ENCODE peak calls at places on chromosomes 5 and 9, in seven cellular contexts. T is hepatocyte, M is astrocyte of the spinal cord, X is RWPE2, H is kidney epithelial cell, Y is fibroblast of mammary gland, J is cardiac muscle cell. A is an unnamed sample.
A peak's percentile ranks its signal among the peaks of the same experiment; 100 is the strongest.

GRCh38 chr5:930853-931252 is 38.2 kb downstream of the TRIP13 start:
- DNase-seq in T (peak; percentile 36), M (no peak), X (peak; percentile 20), H (no peak), Y (no peak), J (no peak), A (peak; percentile 91)

GRCh38 chr9:33686942-33687341 is 108.4 kb upstream of the PRSS3 start:
- DNase-seq in T (no peak), M (no peak), X (no peak), H (no peak), Y (no peak), J (no peak), A (no peak)

GRCh38 chr9:129716091-129716490 is 36.8 kb downstream of the PTGES start:
- DNase-seq in T (no peak), M (no peak), X (no peak), H (no peak), Y (no peak), J (no peak), A (no peak)

GRCh38 chr5:125336401-125336800 is 590.0 kb upstream of the ZNF608 start:
- DNase-seq in T (no peak), M (no peak), X (no peak), H (no peak), Y (no peak), J (peak; percentile 32), A (no peak)

GRCh38 chr9:113187935-113188595 is 33.0 kb downstream of the FKBP15 start:
- DNase-seq in T (peak; percentile 28), M (peak; percentile 79), X (peak; percentile 66), H (peak; percentile 72), Y (peak; percentile 95), J (peak; percentile 94), A (peak; percentile 65)

GRCh38 chr5:50550274-50550673 is 109.2 kb upstream of the EMB start:
- DNase-seq in T (no peak), M (no peak), X (no peak), H (no peak), Y (no peak), J (no peak), A (no peak)

GRCh38 chr9:104074876-104075275 is 19.2 kb upstream of the SMC2 start:
- DNase-seq in T (peak; percentile 12), M (peak; percentile 78), X (no peak), H (peak; percentile 44), Y (peak; percentile 76), J (peak; percentile 88), A (peak; percentile 44)

GRCh38 chr9:15936316-15936869 is 383.6 kb downstream of the CCDC171 start:
- DNase-seq in T (no peak), M (peak; percentile 74), X (no peak), H (no peak), Y (peak; percentile 97), J (peak; percentile 59), A (peak; percentile 4)

GRCh38 chr5:137498736-137499505 is at the start of gene SPOCK1:
- DNase-seq in T (peak; percentile 94), M (peak; percentile 59), X (no peak), H (no peak), Y (peak; percentile 67), J (peak; percentile 88), A (peak; percentile 76)

GRCh38 chr9:133075925-133076324 is 14.1 kb downstream of the CEL start:
- DNase-seq in T (peak; percentile 47), M (peak; percentile 86), X (no peak), H (peak; percentile 65), Y (peak; percentile 72), J (peak; percentile 81), A (peak; percentile 27)

GRCh38 chr9:78101247-78101646 is 69.6 kb upstream of the GNAQ start:
- DNase-seq in T (no peak), M (no peak), X (no peak), H (no peak), Y (no peak), J (no peak), A (no peak)

GRCh38 chr5:139765040-139765408 is 30.6 kb upstream of the PSD2 start:
- DNase-seq in T (no peak), M (no peak), X (no peak), H (no peak), Y (no peak), J (no peak), A (no peak)

GRCh38 chr9:121557581-121558422 is 58.2 kb upstream of the GGTA1 start:
- DNase-seq in T (peak; percentile 58), M (peak; percentile 95), X (no peak), H (peak; percentile 79), Y (peak; percentile 70), J (peak; percentile 88), A (peak; percentile 87)

GRCh38 chr5:138694146-138694545 is 59.1 kb upstream of the CTNNA1 start:
- DNase-seq in T (no peak), M (no peak), X (no peak), H (no peak), Y (no peak), J (no peak), A (no peak)

GRCh38 chr5:90279091-90279490 is 130.5 kb downstream of the CETN3 start:
- DNase-seq in T (no peak), M (no peak), X (no peak), H (no peak), Y (peak; percentile 14), J (no peak), A (peak; percentile 26)

GRCh38 chr5:171483453-171484177 is 64.2 kb downstream of the FGF18 start:
- DNase-seq in T (no peak), M (peak; percentile 68), X (no peak), H (no peak), Y (peak; percentile 95), J (peak; percentile 94), A (no peak)

GRCh38 chr5:98769006-98769255 is 4.5 kb upstream of the RGMB start:
- DNase-seq in T (peak; percentile 80), M (no peak), X (no peak), H (no peak), Y (no peak), J (no peak), A (peak; percentile 46)

GRCh38 chr5:6788956-6789649 is 75.9 kb downstream of the TENT4A start:
- DNase-seq in T (no peak), M (no peak), X (no peak), H (no peak), Y (no peak), J (peak; percentile 66), A (no peak)

GRCh38 chr5:179416114-179416730 is 71.0 kb upstream of the ADAMTS2 start:
- DNase-seq in T (no peak), M (no peak), X (no peak), H (no peak), Y (no peak), J (no peak), A (no peak)

DNA sequence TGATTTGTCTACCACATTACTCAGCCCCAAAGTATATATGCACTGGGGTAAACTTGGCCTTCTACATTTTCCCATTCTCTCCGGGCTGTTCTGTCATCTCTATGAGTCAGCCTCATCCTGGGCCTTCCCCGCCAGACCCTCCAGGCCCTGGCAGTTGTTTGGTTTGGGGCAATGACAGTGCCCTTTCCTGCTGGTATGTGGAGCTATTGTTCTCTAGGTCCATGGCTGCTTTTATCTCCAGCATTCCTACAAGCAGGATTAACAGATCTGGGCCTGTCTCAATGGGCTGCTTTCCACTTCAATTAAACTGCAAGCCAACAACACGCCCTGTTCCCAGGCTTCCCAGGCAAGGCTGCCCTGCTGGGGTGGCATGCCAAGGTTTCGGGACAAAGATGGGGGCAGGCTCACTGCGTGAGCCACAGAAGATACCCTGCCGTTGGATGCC is 136.4 kb downstream of the SLIT3 start:
- DNase-seq in T (no peak), M (peak; percentile 66), X (peak; percentile 91), H (peak; percentile 47), Y (peak; percentile 73), J (peak; percentile 62), A (peak; percentile 94)
- TF ChIP-seq CTCF in T (no peak), M (no peak), X (peak; percentile 6), H (no peak), Y (no peak), J (no peak), A (no peak)

GRCh38 chr5:158877706-158878105 is 222.0 kb downstream of the EBF1 start:
- DNase-seq in T (no peak), M (no peak), X (no peak), H (no peak), Y (no peak), J (no peak), A (no peak)
- H3K4me3 ChIP-seq in T (no peak overlapping the region), M (no peak overlapping the region), X (no peak overlapping the region), H (no peak overlapping the region), Y (no peak overlapping the region), J (no peak overlapping the region), A (no peak overlapping the region)

DNA sequence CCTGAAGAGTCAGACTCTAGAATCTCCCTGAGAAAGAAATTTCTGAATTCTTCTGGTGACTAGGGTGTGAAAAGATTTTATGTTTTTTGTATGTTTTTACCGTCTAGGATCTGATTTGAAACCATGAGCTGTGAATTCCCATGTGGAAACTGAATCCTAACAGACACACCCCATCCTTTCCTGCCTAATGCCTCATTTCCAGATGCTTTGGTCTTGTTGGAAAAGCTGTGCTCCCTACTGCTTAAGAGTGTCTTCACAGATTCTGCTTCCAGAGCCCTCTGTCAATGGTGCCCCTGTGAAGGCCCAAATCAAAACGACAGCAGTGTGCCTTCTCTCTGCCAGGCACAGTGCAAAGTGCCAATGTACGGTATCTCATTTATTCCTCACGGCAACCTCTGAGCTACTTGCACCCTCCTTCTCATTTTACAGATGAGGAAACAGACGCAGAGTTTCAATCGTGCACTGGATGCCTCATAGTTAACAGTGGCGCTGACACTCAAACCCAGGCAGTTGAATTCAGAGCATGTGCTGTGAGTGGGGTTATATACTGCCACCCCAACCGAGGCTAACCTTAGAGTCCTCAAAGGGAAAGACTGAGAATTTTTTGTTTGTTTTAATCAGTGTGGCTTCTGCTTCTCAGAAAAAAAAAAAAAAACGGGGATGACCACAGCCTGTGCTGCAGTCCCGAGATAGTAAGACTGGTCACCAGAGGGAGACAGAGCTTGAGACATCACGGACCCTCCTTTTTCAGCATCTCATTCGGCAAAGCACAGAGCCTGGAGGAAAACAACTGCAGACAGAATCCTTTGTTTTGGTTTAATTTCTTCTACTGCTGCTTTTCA is 188.4 kb downstream of the SNCAIP start:
- DNase-seq in T (peak; percentile 80), M (peak; percentile 60), X (no peak), H (no peak), Y (peak; percentile 72), J (peak; percentile 82), A (peak; percentile 54)
- TF ChIP-seq CTCF in T (peak; percentile 72), M (peak; percentile 73), X (peak; percentile 64), H (peak; percentile 60), Y (peak; percentile 79), J (peak; percentile 65), A (peak; percentile 62)

GRCh38 chr9:95570646-95571045 is 53.9 kb upstream of the PTCH1 start:
- DNase-seq in T (no peak), M (peak; percentile 31), X (no peak), H (no peak), Y (no peak), J (peak; percentile 46), A (no peak)

GRCh38 chr9:95572370-95573151 is 55.8 kb upstream of the PTCH1 start:
- DNase-seq in T (no peak), M (no peak), X (no peak), H (no peak), Y (peak; percentile 80), J (peak; percentile 75), A (no peak)

GRCh38 chr9:95573463-95573862 is 56.7 kb upstream of the PTCH1 start:
- DNase-seq in T (no peak), M (no peak), X (no peak), H (no peak), Y (no peak), J (no peak), A (no peak)

GRCh38 chr9:95574176-95574575 is 57.4 kb upstream of the PTCH1 start:
- DNase-seq in T (no peak), M (no peak), X (no peak), H (no peak), Y (no peak), J (no peak), A (no peak)

GRCh38 chr9:95570150-95570549 is 53.4 kb upstream of the PTCH1 start:
- DNase-seq in T (no peak), M (peak; percentile 18), X (no peak), H (no peak), Y (peak; percentile 6), J (peak; percentile 43), A (no peak)
- H3K4me3 ChIP-seq in T (no peak overlapping the region), M (no peak overlapping the region), X (no peak overlapping the region), H (no peak overlapping the region), Y (no peak overlapping the region), J (no peak overlapping the region), A (no peak overlapping the region)